ENCODE peak calls at places on chromosomes 12 and 14, in four cellular contexts. Q is stimulated activated CD4-positive, alpha-beta T cell treated with anti-CD3 and anti-CD28 coated beads, Interleukin-1b, Interleukin-23, amount 100 ng/mL, for 24 hours; U is activated CD8-positive, alpha-beta memory T cell treated with anti-CD3 and anti-CD28 coated beads, Interleukin-2, amount 50 U/mL, for 4 hours; Z is H54. T is an unnamed sample.

GRCh38 chr12:110639336-110640178 is 25.6 kb downstream of the TCTN1 start:
- DNase-seq in U (no peak), Q (no peak), Z (no peak), T (no peak)

GRCh38 chr12:19482551-19483109 is 43.3 kb downstream of the AEBP2 start:
- DNase-seq in Z (no peak), Q (peak), U (peak), T (peak)

GRCh38 chr14:28765169-28765906 is 1.2 kb upstream of the FOXG1 start:
- DNase-seq in Z (no peak), U (no peak), Q (no peak), T (no peak)

GRCh38 chr12:121214855-121215745 is 5.2 kb downstream of the P2RX4 start:
- DNase-seq in Q (no peak), Z (peak), U (no peak), T (no peak)

GRCh38 chr14:93113678-93114067 is 2.1 kb downstream of the ITPK1 start:
- DNase-seq in Z (no peak), Q (no peak), U (no peak), T (no peak)

GRCh38 chr14:22597771-22598098 is 365 bp upstream of the ABHD4 start:
- DNase-seq in U (no peak), Z (no peak), Q (no peak), T (no peak)

GRCh38 chr12:82461393-82461792 is 103.1 kb downstream of the METTL25 start:
- DNase-seq in U (no peak), Q (no peak), Z (no peak), T (no peak)

GRCh38 chr14:92600318-92601053 is 86.9 kb downstream of the RIN3 start:
- DNase-seq in Q (no peak), Z (peak), U (no peak), T (no peak)

GRCh38 chr12:80868576-80868975 is 69.2 kb downstream of the LIN7A start:
- DNase-seq in Z (no peak), Q (no peak), U (no peak), T (no peak)

GRCh38 chr12:90058721-90059120 is 350.1 kb upstream of the ATP2B1 start:
- DNase-seq in U (no peak), Q (no peak), Z (peak), T (no peak)

GRCh38 chr14:99896371-99896770 is 103.2 kb downstream of the EML1 start:
- DNase-seq in U (no peak), Q (no peak), Z (no peak), T (no peak)

GRCh38 chr12:86675197-86675596 is 419.0 kb upstream of the MGAT4C start:
- DNase-seq in Z (no peak), U (no peak), Q (no peak), T (no peak)

GRCh38 chr12:81381951-81382350 is 304.1 kb downstream of the ACSS3 start:
- DNase-seq in U (no peak), Q (no peak), Z (no peak), T (no peak)

GRCh38 chr12:104057771-104058197 is 6.5 kb upstream of the HCFC2 start:
- DNase-seq in Q (no peak), U (no peak), Z (no peak), T (no peak)

GRCh38 chr12:107912421-107913004 is 138.0 kb downstream of the ASCL4 start:
- DNase-seq in Z (peak), Q (peak), U (peak), T (peak)

GRCh38 chr12:97474987-97475386 is 12.4 kb downstream of the RMST start:
- DNase-seq in U (no peak), Q (no peak), Z (no peak), T (no peak)

GRCh38 chr12:25200703-25201102 is 5.7 kb downstream of the ETFRF1 start:
- DNase-seq in Q (no peak), Z (no peak), U (no peak), T (no peak)

GRCh38 chr12:47903151-47903611 is 1.6 kb downstream of the VDR start:
- DNase-seq in U (no peak), Q (no peak), Z (no peak), T (no peak)

GRCh38 chr14:101972126-101972785 is 7.9 kb downstream of the DYNC1H1 start:
- DNase-seq in U (no peak), Q (no peak), Z (peak), T (no peak)

GRCh38 chr14:67474366-67474765 is 14.2 kb downstream of the TMEM229B start:
- DNase-seq in U (no peak), Q (no peak), Z (no peak), T (no peak)

GRCh38 chr12:107337354-107338095 is 244.2 kb upstream of the CRY1 start:
- DNase-seq in Q (no peak), Z (no peak), U (peak), T (no peak)

GRCh38 chr14:73725116-73726024 is 11.2 kb upstream of the PNMA1 start:
- DNase-seq in Q (no peak), Z (no peak), U (no peak), T (no peak)

GRCh38 chr12:111767362-111768158 is 827 bp downstream of the ALDH2 start:
- DNase-seq in Z (no peak), Q (no peak), U (no peak), T (no peak)

GRCh38 chr14:26598081-26598671 is 343 bp upstream of the NOVA1 start:
- DNase-seq in Z (peak), Q (no peak), U (peak), T (no peak)

T was measured in stimulated activated CD8-positive, alpha-beta memory T cell treated with anti-CD3 and anti-CD28 coated beads, Interleukin-15, amount 100 ng/mL, for 24 hours.